ENCODE peak calls at places on chromosomes 12 and 14, in seven cellular contexts. K, R, G, S, N, Q and T are unnamed samples.

GRCh38 chr12:20946732-20947131 is 136.2 kb downstream of the SLCO1B3 start:
- DNase-seq in N (no peak), G (no peak), K (no peak), R (no peak), Q (peak), S (peak), T (no peak)

GRCh38 chr12:104669057-104669770 is 212.5 kb downstream of the CHST11 start:
- DNase-seq in G (peak), N (no peak), S (peak), R (no peak), Q (peak), K (no peak), T (no peak)

GRCh38 chr14:39243831-39244230 is 10.1 kb downstream of the MIA2 start:
- DNase-seq in Q (peak), G (no peak), S (no peak), K (no peak), N (no peak), R (no peak), T (no peak)

GRCh38 chr12:128951448-128951847 is 98.2 kb downstream of the GLT1D1 start:
- DNase-seq in S (no peak), Q (no peak), G (no peak), K (no peak), N (no peak), R (no peak), T (no peak)

GRCh38 chr12:105331805-105332251 is 1.3 kb downstream of the C12orf75 start:
- DNase-seq in K (no peak), G (no peak), R (no peak), S (peak), N (no peak), Q (no peak), T (no peak)

GRCh38 chr12:106897082-106897481 is 58.6 kb upstream of the TMEM263 start:
- DNase-seq in N (no peak), G (no peak), S (no peak), Q (no peak), K (no peak), R (peak), T (no peak)

GRCh38 chr12:102873077-102873476 is 44.0 kb downstream of the PAH start:
- DNase-seq in G (no peak), R (no peak), S (no peak), Q (no peak), K (no peak), N (no peak), T (no peak)

GRCh38 chr12:93089805-93090569 is 160.9 kb upstream of the EEA1 start:
- DNase-seq in N (peak), S (peak), G (peak), R (peak), Q (peak), K (no peak), T (no peak)

GRCh38 chr14:64337901-64338615 is 43.9 kb upstream of the ESR2 start:
- DNase-seq in K (peak), N (no peak), G (peak), Q (peak), S (peak), R (peak), T (no peak)

GRCh38 chr12:126191037-126191891 is 1126.0 kb downstream of the AACS start:
- DNase-seq in S (no peak), K (no peak), R (no peak), G (no peak), N (no peak), Q (no peak), T (no peak)

GRCh38 chr12:45547822-45548221 is 181.7 kb upstream of the ARID2 start:
- DNase-seq in G (no peak), K (no peak), R (peak), N (no peak), Q (no peak), S (peak), T (no peak)

GRCh38 chr14:73149753-73150152 is 13.4 kb downstream of the PSEN1 start:
- DNase-seq in K (no peak), R (peak), G (no peak), N (no peak), Q (no peak), S (no peak), T (no peak)

GRCh38 chr12:15520083-15520482 is 197.8 kb downstream of the PTPRO start:
- DNase-seq in K (no peak), N (no peak), Q (no peak), S (no peak), G (no peak), R (no peak), T (no peak)

GRCh38 chr12:124509676-124510300 is 57.6 kb downstream of the NCOR2 start:
- DNase-seq in N (no peak), Q (peak), S (peak), R (peak), G (peak), K (peak), T (peak)

GRCh38 chr12:3061129-3061857 is 15.9 kb upstream of the TSPAN9 start:
- DNase-seq in N (peak), Q (no peak), S (no peak), G (no peak), K (no peak), R (peak), T (no peak)

GRCh38 chr12:29796823-29797263 is 13.1 kb upstream of the TMTC1 start:
- DNase-seq in K (peak), R (peak), N (peak), Q (peak), S (no peak), G (peak), T (no peak)

GRCh38 chr12:124487065-124487833 is 80.2 kb downstream of the NCOR2 start:
- DNase-seq in Q (no peak), K (no peak), R (no peak), N (no peak), G (no peak), S (peak), T (peak)

GRCh38 chr14:101867854-101868253 is 96.5 kb upstream of the DYNC1H1 start:
- DNase-seq in Q (no peak), N (no peak), K (no peak), G (no peak), R (no peak), S (no peak), T (no peak)
- TF ChIP-seq CTCF in Q (no peak), N (no peak), K (no peak), G (no peak), R (no peak), S (no peak), T (no peak)

DNA sequence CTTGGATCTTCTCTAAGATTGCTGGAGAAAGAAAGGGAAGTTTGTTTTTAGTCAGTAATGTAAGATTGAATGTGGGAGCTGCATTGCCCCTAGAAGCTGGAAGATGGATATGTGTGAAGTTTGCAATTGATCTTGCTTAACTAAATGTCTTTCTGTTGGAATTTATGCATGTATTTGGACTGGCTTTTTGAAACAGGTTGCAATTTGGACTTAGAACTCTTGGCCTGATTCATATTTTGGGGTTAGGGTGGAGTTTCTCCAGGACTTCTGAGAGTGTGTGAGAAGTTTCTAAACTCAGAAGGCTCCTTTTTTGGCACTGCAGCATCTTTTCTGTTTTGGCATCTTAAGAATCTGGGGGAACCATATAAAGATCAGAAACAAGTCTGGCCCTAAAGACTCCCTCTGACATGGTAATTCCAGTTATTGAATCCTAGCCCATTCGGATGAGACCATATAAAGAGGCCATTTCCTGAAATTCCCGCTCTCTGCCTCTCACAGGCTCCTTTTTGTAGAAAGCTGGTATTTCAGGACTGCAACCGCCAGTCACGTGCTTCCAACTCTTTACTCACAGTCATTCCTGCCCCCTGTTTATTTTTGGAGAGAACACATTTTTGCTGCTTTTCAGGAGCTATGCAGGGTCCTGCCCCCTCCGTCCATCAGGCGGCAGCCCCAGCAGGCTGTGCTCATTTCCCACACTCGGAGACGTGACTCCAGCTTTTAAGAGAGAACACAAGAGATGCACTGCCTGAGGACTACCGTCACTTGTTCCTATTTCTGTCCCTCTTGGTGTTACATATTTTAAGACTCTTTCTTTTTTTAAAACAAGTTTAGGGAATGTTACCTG is 26.6 kb downstream of the IFT43 start:
- DNase-seq in S (no peak), R (peak), K (no peak), Q (no peak), G (no peak), N (no peak), T (no peak)
- TF ChIP-seq CTCF in S (no peak), R (peak), K (no peak), Q (no peak), G (no peak), N (no peak), T (no peak)

GRCh38 chr12:108633534-108634224 is at the start of gene SELPLG:
- DNase-seq in G (no peak), S (peak), Q (no peak), K (peak), R (no peak), N (no peak), T (peak)
- TF ChIP-seq CTCF in G (no peak), S (no peak), Q (no peak), K (no peak), R (no peak), N (no peak), T (no peak)

DNA sequence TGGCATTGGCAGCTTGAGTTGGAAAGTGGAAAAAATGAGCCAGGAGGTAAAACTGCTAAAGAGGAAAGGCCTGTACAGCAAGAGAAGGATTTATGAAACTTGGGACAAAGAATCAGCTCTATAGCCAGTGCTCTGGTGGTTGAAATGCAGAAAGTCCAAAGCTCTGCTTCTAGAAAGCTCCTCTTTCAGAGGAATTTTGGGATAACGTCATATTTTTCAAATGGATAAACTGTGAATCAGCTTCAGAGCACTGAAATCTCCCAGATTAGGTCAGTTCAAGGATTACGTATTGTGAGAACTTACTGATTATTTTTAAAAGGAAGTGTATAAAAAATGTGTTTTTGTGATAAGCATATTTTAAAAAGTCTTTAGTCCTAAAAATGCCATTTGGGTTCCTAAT is 203.1 kb upstream of the CNOT2 start:
- DNase-seq in N (no peak), G (no peak), Q (no peak), S (no peak), R (peak), K (no peak), T (no peak)
- TF ChIP-seq CTCF in N (no peak), G (no peak), Q (no peak), S (no peak), R (peak), K (no peak), T (no peak)

DNA sequence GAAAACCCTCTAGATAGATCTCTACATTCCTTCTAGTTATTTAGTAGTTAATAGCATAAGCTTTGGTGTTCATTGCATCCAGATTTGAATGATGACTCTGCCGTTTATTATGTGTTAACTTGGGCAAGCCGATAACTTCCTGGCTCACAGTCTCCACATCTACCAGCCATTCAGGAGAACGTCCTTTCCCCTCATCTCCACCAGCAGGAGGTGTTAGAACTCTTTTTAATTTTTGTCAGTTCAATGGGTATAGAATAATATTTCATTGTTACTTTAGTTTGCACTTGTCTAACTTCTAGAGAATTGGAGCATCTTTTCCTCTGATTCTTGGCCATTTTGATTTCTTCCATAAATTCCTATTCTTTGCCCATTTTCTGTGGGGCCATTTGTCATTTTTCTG is 30.0 kb upstream of the WSCD2 start:
- DNase-seq in R (no peak), Q (peak), K (no peak), S (peak), G (no peak), N (no peak), T (no peak)
- TF ChIP-seq CTCF in R (no peak), Q (peak), K (no peak), S (peak), G (peak), N (peak), T (peak)

DNA sequence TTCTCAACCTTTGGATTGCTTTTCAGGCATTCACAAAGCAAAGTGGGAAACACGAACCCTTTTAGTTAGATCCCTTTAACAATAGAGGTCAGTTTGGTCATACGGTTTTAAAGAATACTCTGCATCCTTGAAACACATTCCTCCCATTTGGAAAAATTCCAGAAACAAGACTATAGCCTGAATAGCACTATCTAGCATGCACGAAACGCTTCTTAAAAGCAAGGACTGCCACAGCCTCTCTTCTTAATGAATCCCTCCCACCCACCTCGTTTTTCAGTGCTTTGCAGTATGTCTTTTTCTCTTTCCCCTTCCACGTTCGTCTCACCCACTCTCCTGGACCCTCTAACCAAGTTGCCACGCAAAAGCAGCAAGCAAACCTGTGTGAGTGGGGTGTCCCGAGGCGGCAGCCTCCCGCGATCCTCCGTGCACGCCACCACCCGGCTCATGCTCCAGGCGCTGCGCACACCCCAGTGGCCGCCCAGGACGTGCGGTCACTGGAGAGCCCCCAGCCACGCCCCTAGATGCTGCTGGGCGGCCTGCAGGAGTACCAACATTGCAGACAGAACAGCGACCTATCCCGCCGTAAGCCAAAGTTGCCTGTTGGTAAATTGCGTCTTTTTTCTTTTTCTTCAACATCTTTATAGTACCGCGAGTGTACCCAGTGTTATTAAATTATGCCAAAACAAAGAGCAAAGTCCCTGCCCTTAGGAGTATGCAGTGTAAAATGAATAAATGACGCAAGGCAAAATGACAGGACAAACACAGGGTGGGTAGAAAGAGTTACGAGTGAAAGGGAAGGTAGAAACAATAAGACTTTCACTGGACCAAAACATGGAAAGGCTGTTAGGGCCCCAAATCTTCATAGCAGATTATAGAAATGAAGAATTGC is at the start of gene SLC38A4:
- DNase-seq in Q (no peak), R (peak), G (no peak), N (no peak), K (no peak), S (no peak), T (peak)
- TF ChIP-seq CTCF in Q (no peak), R (peak), G (peak), N (peak), K (peak), S (no peak), T (no peak)

GRCh38 chr14:87113286-87113685 is 879.7 kb downstream of the GALC start:
- DNase-seq in S (no peak), G (no peak), Q (no peak), K (no peak), N (no peak), R (no peak), T (no peak)
- TF ChIP-seq CTCF in S (no peak), G (no peak), Q (no peak), K (no peak), N (no peak), R (no peak), T (no peak)

DNA sequence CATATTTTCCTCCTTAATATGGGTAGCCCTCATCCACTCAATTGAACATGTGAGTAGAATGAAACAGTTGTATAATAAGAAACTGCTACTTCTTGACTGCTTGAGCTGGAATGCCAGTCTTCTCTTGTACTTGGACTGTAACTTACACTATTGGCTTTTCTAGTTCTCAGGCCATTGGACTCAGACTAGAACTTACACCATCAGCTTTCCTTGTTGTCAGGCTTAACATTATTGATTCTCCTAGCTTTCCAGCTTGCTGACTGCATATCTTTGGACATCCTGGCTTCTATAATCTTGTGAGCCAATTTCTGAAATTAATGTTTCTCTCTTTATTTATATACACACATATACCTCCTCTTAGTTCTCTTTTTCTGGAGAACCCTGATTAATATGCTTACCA is 24.8 kb downstream of the CCDC91 start:
- DNase-seq in G (no peak), Q (no peak), K (no peak), R (no peak), N (no peak), S (no peak), T (no peak)
- TF ChIP-seq CTCF in G (no peak), Q (no peak), K (no peak), R (no peak), N (no peak), S (no peak), T (no peak)

GRCh38 chr12:65313704-65314317 is 35.3 kb downstream of the MSRB3 start:
- DNase-seq in N (no peak), Q (peak), G (peak), R (peak), S (peak), K (no peak), T (no peak)
- TF ChIP-seq CTCF in N (peak), Q (no peak), G (peak), R (peak), S (no peak), K (no peak), T (peak)